ENCODE peak calls at places on chromosomes 16 and 17, in six cellular contexts. H, V, J, U, K and Z are unnamed samples.

GRCh38 chr17:17568772-17569195 is 22.7 kb downstream of the PEMT start:
- DNase-seq in J (peak), U (no peak), V (no peak), H (peak), K (peak), Z (peak)

GRCh38 chr17:44989552-44990138 is 21.5 kb upstream of the C1QL1 start:
- DNase-seq in J (no peak), K (no peak), V (peak), H (no peak), U (no peak), Z (no peak)

GRCh38 chr17:48149174-48150106 is 41.9 kb downstream of the SNX11 start:
- DNase-seq in U (no peak), K (no peak), J (no peak), V (no peak), H (no peak), Z (no peak)

GRCh38 chr17:45852535-45853297 is 8.0 kb downstream of the SPPL2C start:
- DNase-seq in K (peak), V (no peak), J (peak), H (peak), U (no peak), Z (no peak)

GRCh38 chr17:57554826-57555635 is 190.1 kb downstream of the CCDC182 start:
- DNase-seq in J (no peak), U (no peak), K (no peak), H (no peak), V (no peak), Z (no peak)

GRCh38 chr17:27496501-27496943 is 40.3 kb downstream of the KSR1 start:
- DNase-seq in K (no peak), V (no peak), H (no peak), J (no peak), U (no peak), Z (no peak)

GRCh38 chr17:57517216-57517518 is 227.9 kb downstream of the CCDC182 start:
- DNase-seq in V (no peak), U (no peak), J (no peak), H (no peak), K (no peak), Z (no peak)

GRCh38 chr17:61235001-61235820 is 164.4 kb upstream of the TBX2 start:
- DNase-seq in J (no peak), K (no peak), V (no peak), H (no peak), U (no peak), Z (no peak)

GRCh38 chr17:66552381-66552780 is 250.0 kb downstream of the PRKCA start:
- DNase-seq in J (no peak), H (no peak), U (no peak), V (no peak), K (no peak), Z (no peak)

GRCh38 chr16:56789360-56789759 is 59.4 kb downstream of the NUP93 start:
- DNase-seq in V (no peak), H (peak), U (no peak), K (no peak), J (no peak), Z (no peak)

GRCh38 chr17:48678141-48678971 is 44.0 kb downstream of the PRAC1 start:
- DNase-seq in K (peak), U (peak), H (peak), V (peak), J (peak), Z (peak)

GRCh38 chr17:1720856-1721386 is 3.6 kb upstream of the WDR81 start:
- DNase-seq in K (no peak), U (peak), V (no peak), J (peak), H (peak), Z (no peak)

GRCh38 chr17:8470447-8471047 is 34.9 kb downstream of the NDEL1 start:
- DNase-seq in K (peak), H (peak), U (no peak), V (no peak), J (no peak), Z (no peak)

GRCh38 chr17:72049914-72050313 is 70.9 kb upstream of the SOX9 start:
- DNase-seq in J (no peak), U (no peak), V (no peak), K (no peak), H (no peak), Z (no peak)

GRCh38 chr17:72056727-72057290 is 64.0 kb upstream of the SOX9 start:
- DNase-seq in K (no peak), U (no peak), H (no peak), J (no peak), V (no peak), Z (no peak)

GRCh38 chr17:72056155-72056554 is 64.7 kb upstream of the SOX9 start:
- DNase-seq in V (no peak), J (no peak), H (no peak), K (no peak), U (no peak), Z (no peak)

GRCh38 chr17:72053069-72053846 is 67.6 kb upstream of the SOX9 start:
- DNase-seq in V (no peak), K (no peak), U (no peak), J (no peak), H (no peak), Z (no peak)
- TF ChIP-seq CTCF in V (no peak), K (no peak), U (no peak), J (no peak), H (no peak), Z (no peak)

GRCh38 chr17:74800531-74800930 is 24.4 kb upstream of the NAT9 start:
- DNase-seq in J (no peak), K (no peak), V (no peak), H (no peak), U (no peak), Z (no peak)

GRCh38 chr17:74801896-74802295 is 25.8 kb upstream of the NAT9 start:
- DNase-seq in K (no peak), V (no peak), U (no peak), H (no peak), J (no peak), Z (no peak)

GRCh38 chr17:74797824-74798223 is 21.7 kb upstream of the NAT9 start:
- DNase-seq in V (no peak), J (no peak), K (no peak), H (no peak), U (no peak), Z (no peak)

GRCh38 chr17:74798239-74798707 is 22.1 kb upstream of the NAT9 start:
- DNase-seq in H (no peak), J (no peak), U (no peak), K (no peak), V (no peak), Z (no peak)

DNA sequence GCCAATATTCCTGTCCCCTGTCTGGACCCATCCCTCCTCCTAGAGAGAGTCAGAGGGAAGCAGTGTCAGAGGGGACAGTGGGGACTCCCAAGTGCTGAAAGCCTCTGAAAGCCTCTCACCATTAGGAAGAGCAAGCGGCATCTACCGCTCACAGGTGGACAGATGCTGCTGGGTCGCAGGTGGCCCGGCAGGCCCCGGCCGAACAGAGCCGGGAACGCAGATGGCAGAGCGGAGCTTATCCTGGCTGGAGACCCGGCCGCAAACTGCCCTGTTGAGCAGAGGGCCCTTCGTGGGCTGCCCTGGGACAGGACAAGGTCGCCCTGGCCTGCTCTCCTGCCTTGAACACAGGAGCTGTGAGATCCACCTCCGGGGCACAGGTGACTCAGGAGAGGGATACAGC is 23.0 kb upstream of the NAT9 start:
- DNase-seq in V (no peak), J (no peak), K (no peak), H (no peak), U (no peak), Z (no peak)
- TF ChIP-seq CTCF in V (no peak), J (no peak), K (no peak), H (no peak), U (no peak), Z (no peak)

DNA sequence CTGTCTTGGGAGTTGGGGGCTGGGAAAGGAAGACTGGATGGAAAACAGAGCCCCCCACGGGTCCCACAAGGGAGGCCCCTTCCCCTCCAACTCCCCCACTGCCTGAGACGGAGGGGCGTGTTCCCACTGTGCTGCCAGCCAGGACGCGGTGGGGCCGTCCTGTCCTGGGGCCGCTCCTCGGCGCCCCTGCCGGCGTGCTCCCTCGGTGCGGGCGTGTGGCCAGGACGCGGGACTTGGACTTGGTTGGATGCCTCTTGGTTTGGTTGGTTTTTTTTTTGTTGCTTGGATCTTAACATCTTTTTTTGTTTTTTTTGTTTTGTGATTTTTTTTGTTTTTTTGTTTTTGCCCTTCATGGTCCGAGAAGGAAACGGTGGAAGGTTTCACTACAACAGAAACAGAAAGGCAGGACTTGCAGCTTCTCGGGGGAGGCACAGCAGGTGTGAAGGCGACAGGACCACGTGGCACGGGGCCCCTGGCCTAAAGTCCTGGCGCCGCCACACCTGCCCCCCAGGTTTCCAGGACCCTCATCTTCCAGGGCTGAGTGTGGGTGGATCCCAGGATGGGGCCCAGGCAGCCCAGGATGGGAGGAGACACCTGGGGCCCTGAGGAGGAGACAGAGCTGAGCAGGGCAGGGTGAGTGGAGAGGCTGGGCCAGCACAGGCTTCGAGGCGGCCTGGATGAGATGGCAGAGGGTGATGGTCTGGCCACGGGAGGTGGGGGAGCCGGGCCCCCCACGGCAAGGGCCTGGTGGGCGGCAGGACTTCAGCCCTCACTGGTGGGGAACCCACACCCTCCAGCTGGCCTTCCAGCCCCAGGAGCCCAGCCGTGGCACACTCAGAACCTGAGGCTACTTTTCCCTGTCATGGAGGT is 16.1 kb downstream of the ENGASE start:
- DNase-seq in H (peak), K (no peak), V (no peak), U (no peak), J (no peak), Z (no peak)
- TF ChIP-seq CTCF in H (peak), K (no peak), V (no peak), U (no peak), J (no peak), Z (peak)

GRCh38 chr16:88686439-88687253 is at the start of gene SNAI3:
- DNase-seq in K (peak), V (no peak), H (no peak), J (peak), U (peak), Z (peak)

GRCh38 chr16:88686062-88686438 is 257 bp downstream of the SNAI3 start:
- DNase-seq in K (peak), V (no peak), U (no peak), H (no peak), J (no peak), Z (no peak)

GRCh38 chr16:88684569-88685155 is 1.6 kb downstream of the SNAI3 start:
- DNase-seq in U (no peak), V (no peak), J (no peak), K (no peak), H (no peak), Z (no peak)

GRCh38 chr16:88687254-88687576 is 908 bp upstream of the SNAI3 start:
- DNase-seq in J (no peak), U (no peak), H (no peak), K (no peak), V (no peak), Z (no peak)

DNA sequence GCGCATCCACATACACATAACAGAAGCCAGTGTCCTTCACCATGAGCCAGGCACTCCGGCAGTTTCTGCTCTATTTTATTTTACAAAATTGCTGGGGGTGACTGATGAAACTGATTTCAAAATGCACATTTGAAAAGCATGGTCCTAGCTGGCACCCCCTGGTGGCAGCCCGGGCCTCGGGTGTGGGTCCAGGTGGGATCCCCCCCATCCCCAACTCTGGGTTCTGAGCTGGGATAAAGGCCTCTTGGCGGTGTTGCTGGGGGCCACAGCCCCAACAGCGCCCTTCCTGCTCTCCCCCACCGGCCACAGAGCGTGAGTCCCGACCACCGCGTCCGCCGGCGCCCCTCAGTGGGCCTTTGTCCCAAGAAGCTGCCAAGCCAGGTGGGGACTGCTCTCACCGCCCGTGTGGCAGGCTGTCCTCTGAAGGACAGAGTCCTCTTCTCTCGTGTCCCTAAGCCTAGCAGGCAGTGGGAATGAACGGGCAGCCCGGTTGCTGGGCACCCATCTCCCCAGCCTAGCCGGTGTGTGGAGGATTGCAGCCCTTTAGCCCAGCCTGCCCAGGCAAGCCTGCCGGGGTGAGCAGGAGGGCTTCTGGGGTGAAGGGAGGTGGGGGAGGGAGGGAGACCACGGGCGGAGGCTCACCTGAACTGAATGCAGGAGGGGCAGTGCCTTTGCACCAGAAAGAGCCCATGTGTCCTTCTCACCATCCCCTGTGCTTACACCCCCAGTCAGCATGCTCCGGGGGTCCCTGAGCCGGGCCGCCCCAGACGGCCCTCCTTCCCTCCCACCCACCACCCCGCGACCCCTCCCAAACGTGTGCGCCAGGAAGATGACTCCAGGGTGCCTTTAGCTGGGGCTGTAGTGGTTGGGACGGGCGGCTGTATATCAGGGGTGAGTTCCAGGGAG is 898 bp downstream of the SNAI3 start:
- DNase-seq in V (no peak), K (peak), H (no peak), U (peak), J (peak), Z (no peak)
- TF ChIP-seq CTCF in V (peak), K (peak), H (no peak), U (peak), J (no peak), Z (peak)